ENCODE peak calls at places on chromosome 4, in seven cellular contexts. U, R, C, G, P, K and V are unnamed samples. For H3K9me3, the result is how much of the 10 kb centered on the place peaks cover.

GRCh38 chr4:154164931-154165839 is 326.4 kb downstream of the DCHS2 start:
- DNase-seq in U (no peak), R (no peak), C (no peak), G (no peak), P (no peak), K (no peak), V (no peak)

GRCh38 chr4:85968945-85969830 is 390.7 kb downstream of the MAPK10 start:
- DNase-seq in U (no peak), R (no peak), C (no peak), G (no peak), P (no peak), K (no peak), V (no peak)

GRCh38 chr4:16443504-16444088 is 217.3 kb upstream of the TAPT1 start:
- DNase-seq in U (no peak), R (no peak), C (peak), G (no peak), P (no peak), K (no peak), V (no peak)

GRCh38 chr4:182918044-182918607 is 940 bp upstream of the DCTD start:
- DNase-seq in U (no peak), R (no peak), C (no peak), G (no peak), P (no peak), K (no peak), V (no peak)

GRCh38 chr4:55553442-55553841 is 6.7 kb upstream of the CLOCK start:
- DNase-seq in U (no peak), R (no peak), C (no peak), G (no peak), P (peak), K (no peak), V (no peak)

GRCh38 chr4:88008133-88008621 is 742 bp downstream of the PKD2 start:
- DNase-seq in U (no peak), R (no peak), C (peak), G (peak), P (peak), K (no peak), V (no peak)

GRCh38 chr4:133624744-133625143 is 475.6 kb downstream of the PCDH10 start:
- DNase-seq in U (no peak), R (no peak), C (no peak), G (peak), P (no peak), K (no peak), V (no peak)

GRCh38 chr4:5143940-5144339 is 92.7 kb downstream of the STK32B start:
- DNase-seq in U (no peak), R (no peak), C (no peak), G (no peak), P (no peak), K (no peak), V (no peak)

GRCh38 chr4:141654098-141654497 is 17.7 kb downstream of the IL15 start:
- DNase-seq in U (no peak), R (no peak), C (peak), G (peak), P (no peak), K (no peak), V (no peak)

GRCh38 chr4:83267121-83267834 is 17.3 kb downstream of the COQ2 start:
- DNase-seq in U (no peak), R (no peak), C (no peak), G (no peak), P (no peak), K (no peak), V (no peak)

GRCh38 chr4:160947653-160948052 is 1216.1 kb downstream of the FSTL5 start:
- DNase-seq in U (no peak), R (no peak), C (no peak), G (no peak), P (no peak), K (no peak), V (no peak)
- H3K9me3 ChIP-seq in U (under half), R (under half), C (under half), G (under half), P (under half), K (under half), V (under half)

DNA sequence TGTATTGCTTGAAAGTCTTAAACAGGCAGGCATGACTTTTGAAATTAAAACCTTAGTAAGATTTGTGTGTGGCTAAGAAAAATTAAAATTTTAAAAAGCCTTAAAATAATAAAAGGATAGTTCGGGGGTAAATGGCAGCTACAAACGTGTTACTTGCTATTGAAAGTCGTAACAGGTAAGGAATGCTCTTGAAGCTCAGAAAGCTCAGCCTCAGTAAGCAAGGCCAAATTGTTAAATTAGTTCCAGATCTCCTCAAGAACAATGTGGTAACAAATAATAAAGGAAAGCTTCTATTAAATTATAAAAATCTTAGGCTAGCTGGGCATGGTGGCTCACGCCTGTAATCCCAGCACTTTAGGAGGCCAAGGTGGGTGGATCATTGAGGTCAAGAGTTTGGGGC is 25.5 kb downstream of the PRMT9 start:
- DNase-seq in U (no peak), R (no peak), C (no peak), G (no peak), P (no peak), K (no peak), V (no peak)
- H3K9me3 ChIP-seq in U (under half), R (under half), C (under half), G (under half), P (under half), K (under half), V (under half)

GRCh38 chr4:21709761-21710160 is 238.8 kb downstream of the KCNIP4 start:
- DNase-seq in U (no peak), R (no peak), C (no peak), G (no peak), P (no peak), K (no peak), V (no peak)
- H3K9me3 ChIP-seq in U (under half), R (under half), C (under half), G (under half), P (under half), K (under half), V (under half)

GRCh38 chr4:271492-272103 is 33.7 kb downstream of the ZNF732 start:
- DNase-seq in U (no peak), R (no peak), C (no peak), G (no peak), P (no peak), K (no peak), V (no peak)
- H3K9me3 ChIP-seq in U (half or more), R (under half), C (under half), G (under half), P (half or more), K (under half), V (under half)

DNA sequence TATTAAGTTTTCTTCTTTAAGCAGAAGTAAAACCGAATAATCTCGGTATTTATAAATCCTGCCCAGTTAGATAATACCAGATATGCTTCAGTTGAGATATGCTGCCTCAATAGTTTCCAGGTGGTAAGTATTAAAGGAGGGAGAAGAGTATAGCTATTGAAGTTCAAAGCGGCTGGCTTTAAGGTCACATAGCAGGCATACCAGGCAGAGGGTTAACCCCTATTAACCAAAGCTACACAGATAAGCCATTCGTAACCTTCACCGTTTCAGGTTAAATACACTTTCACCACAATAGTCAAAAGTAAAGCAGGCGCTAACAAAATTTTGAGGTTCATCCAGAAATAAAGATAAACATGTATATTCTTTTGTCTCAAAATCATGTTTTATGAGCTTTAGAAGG is 54.3 kb downstream of the EDNRA start:
- DNase-seq in U (no peak), R (no peak), C (no peak), G (no peak), P (no peak), K (no peak), V (no peak)
- H3K9me3 ChIP-seq in U (under half), R (under half), C (under half), G (under half), P (under half), K (under half), V (under half)

GRCh38 chr4:30413915-30414314 is 306.3 kb upstream of the PCDH7 start:
- DNase-seq in U (no peak), R (no peak), C (no peak), G (no peak), P (no peak), K (no peak), V (no peak)

GRCh38 chr4:30416547-30416946 is 303.6 kb upstream of the PCDH7 start:
- DNase-seq in U (no peak), R (no peak), C (no peak), G (no peak), P (no peak), K (no peak), V (no peak)
- H3K9me3 ChIP-seq in U (under half), R (under half), C (under half), G (under half), P (under half), K (under half), V (under half)

GRCh38 chr4:96894621-96895020 is 1054.7 kb downstream of the PDHA2 start:
- DNase-seq in U (no peak), R (no peak), C (no peak), G (no peak), P (no peak), K (no peak), V (no peak)
- H3K9me3 ChIP-seq in U (under half), R (under half), C (under half), G (under half), P (under half), K (under half), V (under half)

DNA sequence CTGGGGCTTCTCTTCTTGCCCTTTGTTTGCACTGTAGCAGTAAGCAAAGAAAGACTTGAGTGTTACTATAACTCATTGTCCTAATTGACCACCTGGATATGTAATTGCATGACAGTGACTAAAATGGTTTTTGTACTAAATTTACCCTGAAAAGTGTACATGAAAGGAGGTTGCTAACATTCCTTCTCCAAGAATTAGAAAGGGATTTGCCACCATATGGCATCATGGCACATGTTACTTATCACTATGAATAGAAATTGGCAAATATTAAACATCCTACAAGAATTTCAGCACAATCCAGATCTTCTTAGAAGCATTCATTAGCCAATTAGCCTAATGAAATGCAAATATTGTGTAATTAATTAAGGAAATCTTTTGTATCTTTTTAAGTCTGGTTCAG is 834.2 kb downstream of the STPG2 start:
- DNase-seq in U (no peak), R (no peak), C (no peak), G (no peak), P (no peak), K (no peak), V (no peak)
- H3K9me3 ChIP-seq in U (under half), R (under half), C (under half), G (under half), P (under half), K (under half), V (under half)

GRCh38 chr4:160213377-160213776 is 1110.5 kb downstream of the RAPGEF2 start:
- DNase-seq in U (no peak), R (no peak), C (no peak), G (no peak), P (no peak), K (no peak), V (no peak)
- H3K9me3 ChIP-seq in U (under half), R (under half), C (under half), G (under half), P (under half), K (under half), V (under half)